ENCODE peak calls at places on chromosomes 11 and 22, in nine cellular contexts. P, T, E, Q, H, F, G, I and M are unnamed samples.
A peak's percentile ranks its signal among the peaks of the same experiment; 100 is the strongest.

GRCh38 chr22:47445716-47446290 is 683.4 kb downstream of the TBC1D22A start:
- DNase-seq in P (no peak), T (no peak), E (no peak), Q (no peak), H (no peak), F (no peak), G (no peak), I (no peak), M (no peak)

GRCh38 chr11:133064152-133064877 is 468.0 kb downstream of the OPCML start:
- DNase-seq in P (peak; percentile 50), T (peak; percentile 21), E (peak; percentile 73), Q (peak; percentile 96), H (peak; percentile 24), F (peak; percentile 25), G (peak; percentile 46), I (no peak), M (peak; percentile 94)

GRCh38 chr22:40310081-40310770 is 36.1 kb upstream of the ADSL start:
- DNase-seq in P (peak; percentile 44), T (peak; percentile 86), E (no peak), Q (peak; percentile 76), H (no peak), F (no peak), G (peak; percentile 83), I (no peak), M (no peak)

GRCh38 chr11:132177106-132177505 is 806.7 kb downstream of the NTM start:
- DNase-seq in P (no peak), T (peak; percentile 10), E (no peak), Q (peak; percentile 53), H (no peak), F (no peak), G (peak; percentile 19), I (no peak), M (peak; percentile 80)

GRCh38 chr22:41925783-41926460 is 684 bp downstream of the TNFRSF13C start:
- DNase-seq in P (peak; percentile 51), T (no peak), E (peak; percentile 31), Q (peak; percentile 80), H (peak; percentile 83), F (no peak), G (peak; percentile 66), I (peak; percentile 86), M (peak; percentile 89)

GRCh38 chr11:107496011-107496410 is 38.4 kb upstream of the CWF19L2 start:
- DNase-seq in P (no peak), T (peak; percentile 84), E (no peak), Q (no peak), H (no peak), F (no peak), G (no peak), I (no peak), M (no peak)

GRCh38 chr11:109317726-109318125 is 104.3 kb upstream of the C11orf87 start:
- DNase-seq in P (no peak), T (no peak), E (no peak), Q (no peak), H (no peak), F (no peak), G (no peak), I (no peak), M (no peak)

GRCh38 chr11:35165416-35166368 is 26.7 kb downstream of the CD44 start:
- DNase-seq in P (peak; percentile 40), T (peak; percentile 73), E (no peak), Q (no peak), H (peak; percentile 46), F (peak; percentile 40), G (peak; percentile 81), I (peak; percentile 71), M (no peak)

GRCh38 chr11:86718999-86719398 is 46.6 kb upstream of the ME3 start:
- DNase-seq in P (no peak), T (no peak), E (no peak), Q (no peak), H (no peak), F (no peak), G (no peak), I (no peak), M (no peak)

GRCh38 chr22:23098718-23099524 is 28.6 kb downstream of the GNAZ start:
- DNase-seq in P (peak; percentile 36), T (no peak), E (no peak), Q (no peak), H (peak; percentile 62), F (peak; percentile 37), G (no peak), I (no peak), M (no peak)

GRCh38 chr11:27861706-27862430 is 161.6 kb upstream of the BDNF start:
- DNase-seq in P (no peak), T (peak; percentile 48), E (no peak), Q (no peak), H (no peak), F (no peak), G (no peak), I (no peak), M (no peak)

GRCh38 chr22:39360674-39361413 is 11.1 kb downstream of the SYNGR1 start:
- DNase-seq in P (no peak), T (no peak), E (no peak), Q (peak; percentile 93), H (no peak), F (peak; percentile 53), G (no peak), I (no peak), M (peak; percentile 67)

GRCh38 chr11:112745958-112746357 is 215.3 kb upstream of the NCAM1 start:
- DNase-seq in P (no peak), T (no peak), E (no peak), Q (no peak), H (no peak), F (no peak), G (no peak), I (no peak), M (no peak)

GRCh38 chr11:34149786-34150185 is 44.4 kb downstream of the NAT10 start:
- DNase-seq in P (no peak), T (no peak), E (no peak), Q (peak; percentile 48), H (no peak), F (no peak), G (peak; percentile 10), I (no peak), M (peak; percentile 61)

GRCh38 chr11:118845369-118845768 is 38.3 kb upstream of the CXCR5 start:
- DNase-seq in P (no peak), T (peak; percentile 3), E (no peak), Q (peak; percentile 11), H (no peak), F (no peak), G (no peak), I (no peak), M (no peak)

GRCh38 chr11:68332186-68332585 is 19.8 kb downstream of the LRP5 start:
- DNase-seq in P (no peak), T (no peak), E (no peak), Q (no peak), H (no peak), F (no peak), G (no peak), I (no peak), M (no peak)

GRCh38 chr11:61144511-61145179 is 16.6 kb downstream of the VPS37C start:
- DNase-seq in P (no peak), T (no peak), E (no peak), Q (no peak), H (no peak), F (no peak), G (no peak), I (no peak), M (no peak)

GRCh38 chr11:57379732-57380131 is 1.2 kb downstream of the PRG3 start:
- DNase-seq in P (no peak), T (no peak), E (no peak), Q (peak; percentile 81), H (no peak), F (no peak), G (no peak), I (no peak), M (peak; percentile 93)

GRCh38 chr11:96317985-96318384 is 25.0 kb downstream of the MAML2 start:
- DNase-seq in P (no peak), T (no peak), E (no peak), Q (no peak), H (no peak), F (no peak), G (no peak), I (no peak), M (no peak)

GRCh38 chr11:97739892-97740782 is 1280.6 kb upstream of the CNTN5 start:
- DNase-seq in P (no peak), T (peak; percentile 27), E (peak; percentile 62), Q (no peak), H (no peak), F (no peak), G (no peak), I (no peak), M (no peak)

GRCh38 chr22:37282385-37282677 is at the start of gene CYTH4:
- DNase-seq in P (no peak), T (no peak), E (no peak), Q (no peak), H (peak; percentile 76), F (no peak), G (no peak), I (peak; percentile 84), M (no peak)

GRCh38 chr11:29336727-29337212 is 680.1 kb downstream of the KCNA4 start:
- DNase-seq in P (no peak), T (no peak), E (no peak), Q (no peak), H (no peak), F (no peak), G (peak; percentile 79), I (no peak), M (no peak)

GRCh38 chr22:34296456-34296855 is 376.2 kb upstream of the LARGE1 start:
- DNase-seq in P (no peak), T (no peak), E (no peak), Q (no peak), H (no peak), F (no peak), G (no peak), I (no peak), M (no peak)

GRCh38 chr22:30742291-30743256 is 47.9 kb downstream of the OSBP2 start:
- DNase-seq in P (no peak), T (no peak), E (no peak), Q (no peak), H (no peak), F (no peak), G (no peak), I (no peak), M (no peak)